ENCODE peak calls at places on chromosomes 3 and 15, in eight cellular contexts. D, S, I, K, O, H, V and Z are unnamed samples.

GRCh38 chr3:135000465-135000864 is 205.4 kb downstream of the EPHB1 start:
- DNase-seq in H (no peak), S (no peak), I (no peak), K (no peak), V (no peak), O (no peak), D (no peak), Z (no peak)

GRCh38 chr3:184663756-184664155 is 48.1 kb downstream of the MAGEF1 start:
- DNase-seq in O (no peak), H (no peak), S (no peak), V (no peak), K (no peak), D (no peak), I (no peak), Z (no peak)

GRCh38 chr3:33099109-33099645 is 2.2 kb upstream of the GLB1 start:
- DNase-seq in D (no peak), O (no peak), K (no peak), H (no peak), S (no peak), I (no peak), V (no peak), Z (no peak)

GRCh38 chr3:153348457-153349137 is 186.6 kb downstream of the RAP2B start:
- DNase-seq in D (no peak), K (no peak), S (no peak), O (no peak), I (peak; percentile 36), V (no peak), H (no peak), Z (peak; percentile 7)

GRCh38 chr15:67133738-67134576 is 68.6 kb downstream of the SMAD3 start:
- DNase-seq in V (no peak), O (no peak), H (no peak), I (no peak), S (no peak), K (peak; percentile 88), D (peak; percentile 90), Z (no peak)

GRCh38 chr15:99967841-99968371 is 234.7 kb upstream of the LYSMD4 start:
- DNase-seq in D (no peak), K (no peak), S (no peak), V (no peak), I (no peak), O (no peak), H (no peak), Z (no peak)

GRCh38 chr3:80308637-80309036 is 540.8 kb upstream of the ROBO1 start:
- DNase-seq in K (no peak), D (no peak), S (no peak), H (no peak), O (no peak), V (no peak), I (no peak), Z (no peak)

GRCh38 chr3:59308001-59308400 is 258.2 kb upstream of the CFAP20DC start:
- DNase-seq in V (no peak), O (no peak), H (no peak), D (no peak), K (no peak), S (no peak), I (no peak), Z (no peak)

GRCh38 chr3:123286308-123287023 is 84.7 kb downstream of the SEC22A start:
- DNase-seq in D (peak; percentile 70), O (peak; percentile 82), K (peak; percentile 52), S (peak; percentile 68), H (peak; percentile 71), I (peak; percentile 34), V (peak; percentile 48), Z (peak; percentile 68)

GRCh38 chr15:98713585-98714001 is 65.3 kb downstream of the IGF1R start:
- DNase-seq in V (no peak), S (no peak), D (no peak), I (no peak), K (peak; percentile 31), O (no peak), H (no peak), Z (no peak)

GRCh38 chr15:69576035-69576526 is 123.5 kb downstream of the RPLP1 start:
- DNase-seq in K (peak; percentile 22), H (no peak), S (peak; percentile 84), V (no peak), I (no peak), O (peak; percentile 54), D (peak; percentile 68), Z (peak; percentile 80)

GRCh38 chr3:42692667-42693529 is 7.6 kb downstream of the KLHL40 start:
- DNase-seq in S (no peak), K (no peak), H (no peak), V (no peak), O (no peak), I (no peak), D (no peak), Z (no peak)

DNA sequence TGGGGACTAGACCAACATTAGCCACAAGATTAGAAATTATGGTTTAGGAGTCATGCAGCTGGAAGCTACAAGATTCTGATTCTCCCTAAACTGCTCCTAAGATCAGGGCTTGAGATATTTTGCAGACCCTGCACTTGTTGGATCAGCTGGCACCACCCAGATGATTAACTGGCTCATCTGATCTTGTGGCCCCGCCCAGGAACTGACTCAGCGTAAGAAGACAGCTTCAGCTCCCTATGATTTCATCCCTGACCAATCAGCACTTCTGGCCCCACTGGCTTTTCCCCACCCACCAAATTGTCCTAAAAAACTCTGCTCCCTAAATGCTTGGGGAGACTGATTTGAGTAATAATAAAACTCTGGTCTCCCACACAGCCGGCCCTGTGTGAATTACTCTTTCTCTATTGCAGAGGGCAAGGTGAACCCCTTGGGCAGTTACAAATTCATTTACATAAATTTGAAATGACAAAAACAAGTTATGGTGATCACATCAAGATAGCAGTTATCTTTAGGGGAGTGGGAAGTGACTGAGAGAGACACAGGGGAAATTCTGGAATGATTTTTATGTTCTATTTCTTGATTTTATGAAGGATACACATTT is 76.5 kb downstream of the CD200R1L start:
- DNase-seq in S (no peak), K (peak; percentile 24), D (peak; percentile 77), H (peak; percentile 38), V (no peak), O (peak; percentile 43), I (peak; percentile 13), Z (peak; percentile 41)
- TF ChIP-seq MAX in S (no peak), K (no peak), D (no peak), H (no peak), V (no peak), O (no peak), I (no peak), Z (no peak)

GRCh38 chr3:172151610-172152293 is 112.4 kb downstream of the FNDC3B start:
- DNase-seq in H (no peak), I (no peak), K (no peak), O (no peak), D (no peak), S (no peak), V (no peak), Z (no peak)

GRCh38 chr3:172153335-172153861 is 114.0 kb downstream of the FNDC3B start:
- DNase-seq in K (peak; percentile 98), H (no peak), S (no peak), O (no peak), I (no peak), D (peak; percentile 83), V (no peak), Z (peak; percentile 80)

GRCh38 chr3:172150896-172151295 is 111.5 kb downstream of the FNDC3B start:
- DNase-seq in V (no peak), I (no peak), O (no peak), K (no peak), S (no peak), H (no peak), D (no peak), Z (no peak)

GRCh38 chr3:172152294-172152649 is 112.9 kb downstream of the FNDC3B start:
- DNase-seq in O (no peak), K (peak; percentile 73), H (no peak), S (no peak), I (no peak), V (no peak), D (no peak), Z (no peak)

DNA sequence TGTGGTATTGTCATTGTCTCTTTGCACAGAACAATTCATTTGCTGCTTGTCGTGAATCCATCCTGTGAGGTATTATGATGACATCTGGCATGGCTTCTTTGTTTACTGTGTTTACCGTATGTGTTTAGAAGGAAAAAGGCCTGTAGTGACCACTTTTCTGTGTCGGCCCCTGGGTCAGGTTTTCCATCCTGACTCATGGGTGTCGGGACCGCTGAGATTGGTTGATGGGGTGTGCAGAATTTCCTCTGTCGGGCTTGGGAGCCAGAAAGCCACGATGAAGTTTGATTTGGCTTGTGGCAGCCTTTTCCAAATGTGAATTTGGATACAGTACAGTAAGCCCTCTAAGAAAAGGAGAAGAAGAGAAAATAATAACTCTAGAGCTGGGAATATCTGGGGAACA is 113.5 kb downstream of the FNDC3B start:
- DNase-seq in K (peak; percentile 79), S (no peak), H (no peak), O (no peak), I (no peak), V (no peak), D (no peak), Z (no peak)
- TF ChIP-seq MAX in K (no peak), S (no peak), H (no peak), O (no peak), I (no peak), V (no peak), D (no peak), Z (no peak)

GRCh38 chr3:141646760-141647561 is 91.1 kb upstream of the RNF7 start:
- DNase-seq in K (peak; percentile 58), S (peak; percentile 70), I (peak; percentile 31), O (peak; percentile 48), H (peak; percentile 80), V (peak; percentile 69), D (peak; percentile 80), Z (peak; percentile 83)
- TF ChIP-seq MAX in K (no peak), S (no peak), I (no peak), O (no peak), H (no peak), V (no peak), D (no peak), Z (no peak)

GRCh38 chr3:40921251-40921650 is 278.1 kb upstream of the CTNNB1 start:
- DNase-seq in D (no peak), K (peak; percentile 56), V (no peak), I (no peak), O (no peak), S (no peak), H (no peak), Z (no peak)
- TF ChIP-seq MAX in D (no peak), K (no peak), V (no peak), I (no peak), O (no peak), S (no peak), H (no peak), Z (no peak)

GRCh38 chr15:88727439-88727838 is 75.8 kb upstream of the ACAN start:
- DNase-seq in I (no peak), V (no peak), D (no peak), S (no peak), K (no peak), O (no peak), H (no peak), Z (no peak)
- TF ChIP-seq MAX in I (no peak), V (no peak), D (no peak), S (no peak), K (no peak), O (no peak), H (no peak), Z (no peak)